ENCODE peak calls at places on chromosomes 1 and 21, in seven cellular contexts. C is esophagus muscularis mucosa, I is transverse colon, Y is stomach, W is endothelial cell of umbilical vein, H is uterus, X is adrenal gland. R is an unnamed sample.

GRCh38 chr1:83547903-83548302 is 451.0 kb downstream of the TTLL7 start:
- DNase-seq in C (no peak), I (no peak), Y (no peak), W (no peak), H (no peak), X (peak; percentile 69), R (no peak)

GRCh38 chr21:41706678-41707077 is 60.2 kb downstream of the RIPK4 start:
- DNase-seq in C (no peak), I (peak; percentile 69), Y (no peak), W (peak; percentile 5), H (no peak), X (no peak), R (no peak)

GRCh38 chr21:41965447-41966340 is 11.9 kb upstream of the C2CD2 start:
- DNase-seq in C (peak; percentile 74), I (no peak), Y (no peak), W (no peak), H (peak; percentile 3), X (no peak), R (no peak)

GRCh38 chr1:233641029-233641428 is 27.1 kb downstream of the KCNK1 start:
- DNase-seq in C (no peak), I (no peak), Y (no peak), W (no peak), H (peak; percentile 19), X (no peak), R (no peak)

GRCh38 chr1:35031103-35031452 is 667 bp downstream of the ZMYM6 start:
- DNase-seq in C (no peak), I (peak; percentile 25), Y (no peak), W (peak; percentile 73), H (peak; percentile 23), X (peak; percentile 30), R (peak; percentile 27)

GRCh38 chr1:223727541-223727940 is 15.2 kb downstream of the CAPN2 start:
- DNase-seq in C (no peak), I (no peak), Y (no peak), W (no peak), H (no peak), X (no peak), R (no peak)

GRCh38 chr1:67811816-67812215 is 21.5 kb downstream of the GNG12 start:
- DNase-seq in C (no peak), I (no peak), Y (no peak), W (peak; percentile 87), H (no peak), X (no peak), R (no peak)

GRCh38 chr1:203913045-203913444 is 51.6 kb downstream of the SNRPE start:
- DNase-seq in C (no peak), I (no peak), Y (no peak), W (no peak), H (no peak), X (no peak), R (no peak)

GRCh38 chr1:15757575-15758401 is 807 bp upstream of the FBLIM1 start:
- DNase-seq in C (no peak), I (peak; percentile 70), Y (no peak), W (peak; percentile 46), H (no peak), X (no peak), R (no peak)

GRCh38 chr1:67732750-67733151 is 47.8 kb downstream of the GADD45A start:
- DNase-seq in C (no peak), I (no peak), Y (no peak), W (peak; percentile 85), H (no peak), X (no peak), R (peak; percentile 81)

GRCh38 chr21:45051580-45052434 is 22.6 kb upstream of the ADARB1 start:
- DNase-seq in C (no peak), I (no peak), Y (no peak), W (no peak), H (no peak), X (no peak), R (no peak)

DNA sequence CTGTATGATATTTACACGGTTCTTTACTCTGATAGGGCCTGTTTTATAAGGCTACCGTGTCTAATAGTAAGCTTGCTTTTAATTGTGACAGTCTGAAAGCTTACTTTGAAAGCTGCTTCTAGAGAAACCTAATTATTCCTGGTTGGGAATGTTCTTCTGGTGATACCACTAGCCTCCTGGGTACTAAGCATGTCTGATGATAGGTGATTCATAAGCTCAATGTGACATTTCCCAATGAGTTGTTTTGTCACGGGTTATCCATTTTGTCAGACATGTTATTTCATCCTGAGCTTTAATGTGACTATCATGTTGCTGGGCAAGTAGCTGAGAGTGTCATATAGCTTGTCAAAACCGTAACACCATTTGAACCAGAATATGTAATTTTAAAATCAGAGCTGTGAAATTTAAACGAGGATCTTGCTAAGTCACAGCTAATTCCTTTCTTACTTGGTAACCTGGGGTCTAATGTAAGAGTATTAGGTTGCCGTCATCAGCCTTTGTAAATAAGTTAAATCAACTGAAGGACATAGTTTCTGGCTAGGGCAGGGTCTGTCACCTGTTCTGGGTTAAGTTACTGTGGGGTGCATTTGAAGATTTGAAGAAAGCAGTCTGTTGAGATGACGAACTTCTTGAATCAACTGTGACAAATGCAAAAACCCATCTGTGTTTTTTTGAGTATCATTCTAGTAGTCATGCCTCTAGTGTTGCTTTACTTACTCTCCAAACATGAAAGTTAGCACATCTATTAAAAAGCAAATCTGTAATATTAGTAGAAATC is 529.2 kb downstream of the USP25 start:
- DNase-seq in C (no peak), I (no peak), Y (no peak), W (no peak), H (no peak), X (no peak), R (no peak)
- H3K4me3 ChIP-seq in C (no peak overlapping the region), I (no peak overlapping the region), Y (no peak overlapping the region), W (no peak overlapping the region), H (no peak overlapping the region), X (no peak overlapping the region), R (no peak overlapping the region)

DNA sequence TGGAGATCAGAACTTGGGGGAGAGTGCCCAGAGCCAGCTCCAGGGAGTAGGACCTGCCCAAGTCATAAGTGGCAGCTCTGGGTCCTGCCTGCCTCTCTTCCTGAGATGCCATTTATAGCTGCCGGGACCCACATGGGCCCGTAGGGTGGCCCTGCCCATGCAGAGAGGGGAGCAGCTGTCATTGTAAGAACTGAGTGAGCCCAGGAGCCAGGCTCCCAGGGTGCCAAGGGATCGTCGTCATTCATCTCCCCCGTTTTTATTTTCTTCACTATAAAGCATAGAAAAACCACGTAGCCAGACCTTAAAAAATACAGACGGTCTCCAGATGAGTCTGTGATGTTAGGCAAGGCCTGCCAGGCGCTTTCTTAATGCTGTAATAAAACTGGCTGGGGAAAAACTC is 90.6 kb downstream of the IGSF21 start:
- DNase-seq in C (no peak), I (no peak), Y (no peak), W (no peak), H (no peak), X (no peak), R (no peak)
- H3K36me3 ChIP-seq in C (no peaks in the 10 kb centered on the region), I (no peaks in the 10 kb centered on the region), Y (no peaks in the 10 kb centered on the region), W (no peaks in the 10 kb centered on the region), H (no peaks in the 10 kb centered on the region), X (no peaks in the 10 kb centered on the region), R (no peaks in the 10 kb centered on the region)

GRCh38 chr1:222465211-222466041 is 82.5 kb downstream of the HHIPL2 start:
- DNase-seq in C (peak; percentile 95), I (peak; percentile 91), Y (peak; percentile 94), W (peak; percentile 97), H (peak; percentile 87), X (peak; percentile 91), R (peak; percentile 94)
- TF ChIP-seq POLR2A in C (no peak), I (no peak), Y (no peak), W (peak; percentile 80), H (peak; percentile 10), X (no peak), R (no peak)

GRCh38 chr1:3067301-3067670 is 1.7 kb upstream of the PRDM16 start:
- DNase-seq in C (no peak), I (no peak), Y (no peak), W (no peak), H (no peak), X (no peak), R (no peak)
- H3K4me3 ChIP-seq in C (peak overlapping the region; percentile 84), I (no peak overlapping the region), Y (peak overlapping the region; percentile 79), W (no peak overlapping the region), H (no peak overlapping the region), X (no peak overlapping the region), R (peak overlapping the region; percentile 68)

GRCh38 chr1:7852778-7853177 is at the start of gene UTS2:
- DNase-seq in C (no peak), I (no peak), Y (no peak), W (no peak), H (no peak), X (no peak), R (no peak)
- H3K36me3 ChIP-seq in C (no peaks in the 10 kb centered on the region), I (no peaks in the 10 kb centered on the region), Y (no peaks in the 10 kb centered on the region), W (no peaks in the 10 kb centered on the region), H (no peaks in the 10 kb centered on the region), X (no peaks in the 10 kb centered on the region), R (no peaks in the 10 kb centered on the region)